ENCODE peak calls at places on chromosomes 12 and 14, in ten cellular contexts. H is thoracic aorta, S is psoas muscle, O is uterus, E is A673, J is DND-41, P is heart left ventricle, U is A549, C is body of pancreas, Q is tibial nerve. Z is an unnamed sample.

GRCh38 chr12:124396544-124397398 is 101.9 kb downstream of the RFLNA start:
- DNase-seq in H (no peak), S (no peak), O (no peak), E (no peak), J (no peak), P (peak), U (no peak), C (peak), Q (peak), Z (no peak)

GRCh38 chr12:39393179-39393578 is 49.7 kb downstream of the KIF21A start:
- DNase-seq in H (no peak), S (no peak), O (no peak), E (no peak), J (no peak), P (no peak), U (no peak), C (no peak), Q (no peak), Z (no peak)

GRCh38 chr12:117118838-117119591 is 19.8 kb upstream of the TESC start:
- DNase-seq in H (no peak), S (no peak), O (no peak), E (no peak), J (no peak), P (no peak), U (no peak), C (no peak), Q (no peak), Z (no peak)

GRCh38 chr12:103771466-103771865 is 69.6 kb downstream of the NT5DC3 start:
- DNase-seq in H (no peak), S (peak), O (peak), E (peak), J (peak), P (no peak), U (peak), C (peak), Q (peak), Z (peak)

GRCh38 chr14:95191445-95192199 is 34.3 kb upstream of the DICER1 start:
- DNase-seq in H (no peak), S (no peak), O (no peak), E (no peak), J (no peak), P (no peak), U (no peak), C (no peak), Q (no peak), Z (no peak)

GRCh38 chr12:98424726-98425401 is 90.5 kb upstream of the TMPO start:
- DNase-seq in H (no peak), S (no peak), O (peak), E (peak), J (peak), P (peak), U (peak), C (peak), Q (peak), Z (peak)

GRCh38 chr14:54387328-54387727 is 9.5 kb upstream of the CDKN3 start:
- DNase-seq in H (no peak), S (no peak), O (no peak), E (no peak), J (no peak), P (no peak), U (no peak), C (no peak), Q (no peak), Z (no peak)

GRCh38 chr12:117857632-117858274 is 111.0 kb downstream of the KSR2 start:
- DNase-seq in H (no peak), S (no peak), O (no peak), E (peak), J (peak), P (no peak), U (peak), C (peak), Q (peak), Z (peak)

GRCh38 chr12:118611295-118611694 is 234.9 kb downstream of the SUDS3 start:
- DNase-seq in H (peak), S (no peak), O (no peak), E (no peak), J (no peak), P (no peak), U (no peak), C (peak), Q (no peak), Z (no peak)

GRCh38 chr12:52662093-52663006 is 10.3 kb upstream of the KRT2 start:
- DNase-seq in H (no peak), S (no peak), O (no peak), E (no peak), J (no peak), P (no peak), U (no peak), C (no peak), Q (no peak), Z (no peak)

GRCh38 chr14:92945959-92946846 is 23.3 kb downstream of the CHGA start:
- DNase-seq in H (no peak), S (peak), O (no peak), E (no peak), J (no peak), P (peak), U (peak), C (peak), Q (peak), Z (peak)

GRCh38 chr14:99803803-99804202 is 10.6 kb downstream of the EML1 start:
- DNase-seq in H (no peak), S (no peak), O (no peak), E (peak), J (no peak), P (no peak), U (no peak), C (no peak), Q (no peak), Z (no peak)

GRCh38 chr14:77158175-77158908 is 16.8 kb upstream of the ZDHHC22 start:
- DNase-seq in H (no peak), S (peak), O (no peak), E (peak), J (no peak), P (peak), U (no peak), C (no peak), Q (no peak), Z (peak)

GRCh38 chr14:59134307-59134706 is 54.2 kb upstream of the DAAM1 start:
- DNase-seq in H (no peak), S (no peak), O (no peak), E (no peak), J (no peak), P (no peak), U (no peak), C (no peak), Q (no peak), Z (no peak)

GRCh38 chr12:93380480-93381121 is 2.9 kb downstream of the NUDT4 start:
- DNase-seq in H (no peak), S (no peak), O (no peak), E (peak), J (no peak), P (no peak), U (no peak), C (no peak), Q (no peak), Z (no peak)

GRCh38 chr12:19382111-19382526 is 57.2 kb upstream of the AEBP2 start:
- DNase-seq in H (no peak), S (no peak), O (no peak), E (peak), J (no peak), P (no peak), U (peak), C (no peak), Q (no peak), Z (peak)

GRCh38 chr14:96801931-96802330 is 4.7 kb downstream of the VRK1 start:
- DNase-seq in H (no peak), S (no peak), O (no peak), E (no peak), J (no peak), P (no peak), U (no peak), C (no peak), Q (no peak), Z (no peak)

GRCh38 chr14:96164861-96165490 is 39.7 kb upstream of the BDKRB2 start:
- DNase-seq in H (no peak), S (no peak), O (no peak), E (no peak), J (no peak), P (no peak), U (no peak), C (no peak), Q (no peak), Z (no peak)

GRCh38 chr14:68110989-68111704 is 291.6 kb downstream of the RAD51B start:
- DNase-seq in H (no peak), S (no peak), O (no peak), E (peak), J (no peak), P (no peak), U (no peak), C (no peak), Q (no peak), Z (no peak)

GRCh38 chr12:62581288-62582064 is 114.8 kb downstream of the MON2 start:
- DNase-seq in H (no peak), S (no peak), O (no peak), E (peak), J (no peak), P (peak), U (peak), C (no peak), Q (no peak), Z (no peak)

GRCh38 chr12:62260733-62261683 is 804 bp downstream of the USP15 start:
- DNase-seq in H (no peak), S (no peak), O (no peak), E (peak), J (peak), P (peak), U (peak), C (no peak), Q (peak), Z (peak)

GRCh38 chr12:39935275-39935674 is 170.6 kb downstream of the SLC2A13 start:
- DNase-seq in H (no peak), S (no peak), O (no peak), E (no peak), J (no peak), P (no peak), U (no peak), C (no peak), Q (no peak), Z (peak)

GRCh38 chr14:81533212-81533535 is 479 bp downstream of the SEL1L start:
- DNase-seq in H (no peak), S (no peak), O (no peak), E (no peak), J (no peak), P (no peak), U (no peak), C (no peak), Q (no peak), Z (no peak)

GRCh38 chr12:50949801-50950302 is 2.5 kb upstream of the HIGD1C start:
- DNase-seq in H (no peak), S (no peak), O (no peak), E (no peak), J (no peak), P (no peak), U (no peak), C (no peak), Q (no peak), Z (no peak)

GRCh38 chr14:81430284-81430683 is 30.2 kb upstream of the STON2 start:
- DNase-seq in H (no peak), S (peak), O (no peak), E (no peak), J (no peak), P (no peak), U (no peak), C (no peak), Q (no peak), Z (no peak)

DNA sequence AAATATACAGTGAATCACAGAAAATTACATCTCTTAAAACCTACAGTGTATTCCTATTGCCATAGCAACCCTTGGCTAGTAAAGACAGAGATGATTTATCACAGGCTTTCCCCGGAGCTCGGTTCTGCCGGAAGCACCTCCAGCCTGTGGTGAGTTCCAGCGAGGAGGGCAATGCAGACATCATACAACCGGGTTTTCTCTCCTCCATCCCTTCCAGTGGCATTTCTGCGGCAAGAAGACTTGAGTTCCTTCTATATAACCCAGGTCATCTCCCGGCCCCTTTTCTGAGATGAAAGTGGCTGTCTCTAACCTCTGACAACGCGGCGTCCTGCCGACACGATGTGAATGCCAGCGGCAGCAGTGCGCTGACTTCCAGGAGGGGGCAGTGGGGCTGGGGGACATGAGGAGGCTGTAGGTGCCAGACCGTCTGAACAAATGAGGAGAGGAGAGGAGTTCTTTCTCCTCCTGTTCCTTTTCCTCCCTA is 68.5 kb upstream of the MAX start:
- DNase-seq in H (no peak), S (peak), O (no peak), E (peak), J (peak), P (no peak), U (peak), C (peak), Q (no peak), Z (peak)
- TF ChIP-seq CTCF in H (no peak), S (no peak), O (no peak), E (peak), J (peak), P (peak), U (peak), C (peak), Q (no peak), Z (peak)

GRCh38 chr12:69639400-69640016 is 28.8 kb upstream of the LRRC10 start:
- DNase-seq in H (no peak), S (peak), O (peak), E (peak), J (peak), P (peak), U (peak), C (peak), Q (peak), Z (peak)

GRCh38 chr12:69644516-69644915 is 33.8 kb upstream of the LRRC10 start:
- DNase-seq in H (no peak), S (no peak), O (no peak), E (no peak), J (no peak), P (no peak), U (no peak), C (no peak), Q (no peak), Z (no peak)

GRCh38 chr12:69641546-69641945 is 30.8 kb upstream of the LRRC10 start:
- DNase-seq in H (no peak), S (no peak), O (no peak), E (no peak), J (no peak), P (no peak), U (no peak), C (no peak), Q (no peak), Z (no peak)

GRCh38 chr12:69645031-69645430 is 34.3 kb upstream of the LRRC10 start:
- DNase-seq in H (no peak), S (no peak), O (no peak), E (no peak), J (no peak), P (no peak), U (no peak), C (no peak), Q (no peak), Z (no peak)

GRCh38 chr12:69642531-69642930 is 31.8 kb upstream of the LRRC10 start:
- DNase-seq in H (no peak), S (peak), O (no peak), E (no peak), J (no peak), P (peak), U (no peak), C (no peak), Q (no peak), Z (no peak)
- H3K27ac ChIP-seq in H (no peak), S (peak), O (no peak), E (no peak), J (no peak), P (no peak), U (no peak), C (no peak), Q (no peak), Z (no peak)

DNA sequence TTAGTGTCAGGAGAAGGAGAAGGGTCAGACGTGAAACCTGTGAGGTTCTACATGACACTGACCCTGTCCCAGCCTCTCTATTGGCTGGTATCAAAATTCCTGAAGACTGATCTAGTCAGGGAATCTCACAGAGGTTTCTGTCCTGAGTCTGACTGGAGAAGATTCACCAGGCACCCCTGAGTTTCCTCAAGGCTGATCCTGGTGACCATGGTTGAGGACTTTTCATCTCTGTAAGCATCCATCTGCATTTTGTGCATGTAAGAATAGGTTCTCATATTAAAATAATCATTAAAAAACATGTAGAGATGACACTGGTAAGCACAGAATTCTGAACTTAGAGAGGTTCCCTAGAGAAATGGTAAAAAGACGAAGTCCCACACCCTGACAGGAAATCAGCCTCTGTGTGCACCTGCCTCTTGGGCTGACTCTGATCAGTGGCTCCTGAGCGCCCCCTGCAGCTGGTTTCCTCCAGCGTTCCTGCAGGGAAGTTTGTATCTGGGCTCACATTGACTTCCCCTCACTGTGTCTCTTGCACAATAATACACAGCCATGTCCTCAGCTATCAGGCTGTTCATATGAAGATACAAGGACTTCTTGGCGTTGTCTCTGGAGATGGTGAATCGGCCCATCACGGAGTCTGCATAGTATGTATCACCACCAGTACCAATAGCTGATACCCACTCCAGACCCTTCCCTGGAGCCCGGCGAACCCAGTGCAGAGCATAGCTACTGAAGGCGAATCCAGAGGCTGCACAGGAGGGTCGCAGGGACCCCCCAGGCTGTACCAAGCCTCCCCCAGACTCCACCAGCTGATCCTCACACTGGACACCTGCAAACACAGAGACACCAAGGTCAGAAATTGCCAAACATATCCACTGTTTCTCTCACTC is 991.9 kb downstream of the TMEM121 start:
- DNase-seq in H (no peak), S (peak), O (peak), E (peak), J (peak), P (peak), U (no peak), C (peak), Q (peak), Z (no peak)
- TF ChIP-seq CTCF in H (no peak), S (no peak), O (peak), E (peak), J (peak), P (peak), U (no peak), C (peak), Q (no peak), Z (no peak)

GRCh38 chr12:108713471-108713870 is 17.8 kb downstream of the CORO1C start:
- DNase-seq in H (no peak), S (no peak), O (no peak), E (no peak), J (no peak), P (no peak), U (no peak), C (no peak), Q (no peak), Z (no peak)
- H3K27ac ChIP-seq in H (peak), S (no peak), O (peak), E (no peak), J (no peak), P (no peak), U (no peak), C (peak), Q (no peak), Z (no peak)

DNA sequence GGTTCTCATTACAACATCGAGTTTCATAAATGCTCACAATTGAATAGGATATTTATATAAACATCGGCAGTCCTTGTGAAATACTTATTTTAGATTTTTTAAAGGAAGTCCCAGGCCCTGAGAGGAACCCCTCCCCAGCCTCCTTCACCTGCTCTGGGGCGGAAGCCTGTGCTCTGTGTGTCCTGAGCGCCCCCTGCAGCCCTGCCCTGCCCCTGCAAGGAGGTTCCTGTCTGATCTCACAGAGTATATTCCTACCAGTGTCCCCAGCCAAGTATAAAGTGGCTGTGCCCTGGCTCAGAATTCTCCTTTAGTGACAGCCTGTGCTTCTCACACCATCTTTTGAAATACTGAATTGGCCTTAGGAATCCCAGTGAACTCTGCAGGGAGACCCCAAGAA is 659.5 kb downstream of the TMEM121 start:
- DNase-seq in H (no peak), S (no peak), O (no peak), E (peak), J (peak), P (no peak), U (no peak), C (no peak), Q (no peak), Z (no peak)
- TF ChIP-seq CTCF in H (no peak), S (no peak), O (no peak), E (peak), J (peak), P (no peak), U (no peak), C (no peak), Q (no peak), Z (no peak)

GRCh38 chr14:90458536-90458935 is 61.7 kb downstream of the CALM1 start:
- DNase-seq in H (no peak), S (no peak), O (no peak), E (no peak), J (no peak), P (no peak), U (no peak), C (no peak), Q (no peak), Z (no peak)

GRCh38 chr14:90455100-90455571 is 58.3 kb downstream of the CALM1 start:
- DNase-seq in H (no peak), S (no peak), O (peak), E (no peak), J (no peak), P (no peak), U (no peak), C (no peak), Q (no peak), Z (no peak)

GRCh38 chr14:90454041-90455000 is 57.5 kb downstream of the CALM1 start:
- DNase-seq in H (peak), S (peak), O (peak), E (peak), J (peak), P (peak), U (peak), C (peak), Q (peak), Z (peak)

GRCh38 chr14:90457191-90457590 is 60.4 kb downstream of the CALM1 start:
- DNase-seq in H (no peak), S (no peak), O (no peak), E (no peak), J (no peak), P (no peak), U (no peak), C (no peak), Q (no peak), Z (no peak)

GRCh38 chr14:90456551-90456950 is 59.7 kb downstream of the CALM1 start:
- DNase-seq in H (no peak), S (no peak), O (no peak), E (no peak), J (no peak), P (no peak), U (no peak), C (no peak), Q (no peak), Z (no peak)
- H3K27ac ChIP-seq in H (no peak), S (no peak), O (no peak), E (no peak), J (no peak), P (no peak), U (no peak), C (no peak), Q (no peak), Z (no peak)

DNA sequence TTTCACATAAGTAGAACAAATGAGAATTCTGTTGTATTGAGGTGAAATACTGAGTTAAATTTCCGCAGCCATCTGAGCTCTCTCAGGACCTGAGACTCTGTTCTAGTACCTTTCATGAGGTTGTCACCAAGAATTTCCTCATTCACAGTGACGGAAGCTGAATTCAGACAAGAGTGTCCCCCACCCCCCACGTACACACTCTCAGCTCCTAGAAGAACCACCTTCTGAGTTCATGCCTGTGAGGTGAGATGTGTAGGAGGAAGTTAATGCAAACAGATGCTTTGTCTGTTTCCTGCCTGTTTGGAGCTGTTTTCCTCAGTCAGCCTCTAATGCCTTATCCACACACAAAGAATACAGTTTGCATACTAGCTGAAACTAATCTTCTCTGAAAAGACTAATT is 18.2 kb downstream of the BICDL1 start:
- DNase-seq in H (no peak), S (no peak), O (no peak), E (no peak), J (no peak), P (no peak), U (no peak), C (no peak), Q (no peak), Z (no peak)
- TF ChIP-seq CTCF in H (no peak), S (no peak), O (no peak), E (no peak), J (no peak), P (no peak), U (no peak), C (no peak), Q (no peak), Z (no peak)